ENCODE peak calls at places on chromosomes 3 and 15, in six cellular contexts. C is heart left ventricle, X is glutamatergic neuron, O is pancreas, E is A549, J is mammary epithelial cell. D is an unnamed sample.

GRCh38 chr3:182621435-182622240 is 171.7 kb upstream of the ATP11B start:
- DNase-seq in C (no peak), O (no peak), E (no peak), J (no peak), X (no peak), D (peak)

GRCh38 chr15:88166330-88166993 is 90.1 kb downstream of the NTRK3 start:
- DNase-seq in E (no peak), C (no peak), X (no peak), J (no peak), O (no peak), D (peak)

GRCh38 chr3:134211797-134212196 is 38.9 kb downstream of the RYK start:
- DNase-seq in O (no peak), C (peak), J (peak), E (peak), X (peak), D (peak)

GRCh38 chr3:32077260-32078084 is 28.9 kb upstream of the GPD1L start:
- DNase-seq in E (no peak), O (no peak), C (no peak), J (no peak), X (no peak), D (no peak)

GRCh38 chr3:116413319-116413718 is 32.0 kb downstream of the LSAMP start:
- DNase-seq in C (no peak), J (no peak), O (no peak), E (no peak), X (no peak), D (no peak)

GRCh38 chr15:67096536-67097294 is 31.3 kb downstream of the SMAD3 start:
- DNase-seq in C (no peak), J (peak), X (no peak), E (no peak), O (no peak), D (no peak)

GRCh38 chr3:53375019-53375418 is 27.7 kb upstream of the DCP1A start:
- DNase-seq in J (peak), O (peak), C (peak), E (peak), X (peak), D (peak)

GRCh38 chr3:22474706-22475470 is 723.9 kb upstream of the ZNF385D start:
- DNase-seq in X (no peak), O (no peak), E (no peak), J (peak), C (no peak), D (peak)

GRCh38 chr3:11509175-11510000 is 134.3 kb downstream of the VGLL4 start:
- DNase-seq in X (peak), C (peak), O (peak), E (peak), J (no peak), D (peak)

GRCh38 chr3:148847351-148847750 is 17.7 kb upstream of the CPA3 start:
- DNase-seq in O (no peak), C (no peak), X (no peak), E (no peak), J (no peak), D (no peak)

GRCh38 chr3:196991581-196992460 is 23.2 kb upstream of the PIGZ start:
- DNase-seq in O (no peak), E (no peak), X (no peak), C (no peak), J (no peak), D (no peak)
- TF ChIP-seq CTCF in O (no peak), E (no peak), X (no peak), C (no peak), J (no peak), D (no peak)

GRCh38 chr15:33608714-33609113 is 297.9 kb downstream of the RYR3 start:
- DNase-seq in E (peak), J (no peak), C (no peak), X (no peak), O (no peak), D (no peak)
- TF ChIP-seq CTCF in E (peak), J (peak), C (no peak), X (no peak), O (no peak), D (no peak)

DNA sequence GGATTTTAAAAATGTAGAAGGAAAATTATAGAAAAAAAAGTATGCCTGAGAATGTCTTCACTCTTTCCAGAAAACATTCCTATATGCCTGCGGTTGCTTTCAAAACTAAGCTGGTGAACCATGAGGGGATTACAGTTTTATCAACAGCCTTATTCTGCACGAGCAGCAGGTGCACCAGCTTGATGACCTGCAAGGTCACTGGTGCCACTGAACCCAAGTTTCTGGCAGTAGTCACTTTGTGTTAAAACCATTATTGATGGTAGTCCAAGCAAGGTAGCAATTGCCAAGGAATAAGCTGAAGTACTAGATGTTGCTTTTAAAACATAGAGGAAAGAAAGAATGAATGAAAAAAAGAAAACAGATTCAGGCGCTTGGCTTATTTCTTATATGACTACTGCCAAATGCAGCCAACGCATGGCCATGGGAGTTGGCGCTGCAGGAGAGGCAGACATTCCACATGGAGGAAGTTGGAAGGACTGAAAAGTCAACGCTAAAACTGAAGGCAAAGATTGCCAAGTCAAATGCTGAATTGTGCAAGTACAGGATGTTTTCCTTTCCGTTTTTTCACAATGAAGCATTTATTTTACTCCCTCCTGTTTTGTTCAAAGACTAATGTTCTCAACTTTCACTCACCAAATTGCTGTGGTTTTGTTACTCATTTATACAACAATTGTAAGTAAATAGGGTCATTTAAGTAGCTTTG is 601.5 kb downstream of the CADM2 start:
- DNase-seq in E (no peak), C (no peak), X (no peak), O (no peak), J (no peak), D (peak)
- TF ChIP-seq CTCF in E (no peak), C (no peak), X (no peak), O (no peak), J (no peak), D (no peak)

DNA sequence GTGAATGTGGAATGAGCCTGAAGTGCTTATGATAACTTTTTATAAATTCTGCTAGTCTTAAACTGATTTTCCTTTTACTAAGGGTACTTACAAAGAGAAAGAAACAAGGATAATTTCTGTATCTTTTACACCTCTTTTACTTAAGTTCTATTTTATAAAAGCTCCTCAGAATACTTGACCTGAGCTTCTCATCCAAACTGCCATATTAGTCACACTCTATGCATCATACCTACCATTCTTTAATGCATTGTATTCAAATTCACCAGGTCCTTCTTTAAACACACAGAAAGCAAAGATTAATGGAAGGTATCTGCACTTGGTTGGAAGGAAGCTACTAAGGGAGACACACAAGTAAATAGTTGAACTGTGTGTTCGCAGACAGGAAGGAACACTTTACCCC is 1.6 kb upstream of the TOPAZ1 start:
- DNase-seq in E (no peak), O (no peak), J (peak), X (no peak), C (no peak), D (no peak)
- TF ChIP-seq CTCF in E (no peak), O (no peak), J (no peak), X (no peak), C (no peak), D (no peak)

DNA sequence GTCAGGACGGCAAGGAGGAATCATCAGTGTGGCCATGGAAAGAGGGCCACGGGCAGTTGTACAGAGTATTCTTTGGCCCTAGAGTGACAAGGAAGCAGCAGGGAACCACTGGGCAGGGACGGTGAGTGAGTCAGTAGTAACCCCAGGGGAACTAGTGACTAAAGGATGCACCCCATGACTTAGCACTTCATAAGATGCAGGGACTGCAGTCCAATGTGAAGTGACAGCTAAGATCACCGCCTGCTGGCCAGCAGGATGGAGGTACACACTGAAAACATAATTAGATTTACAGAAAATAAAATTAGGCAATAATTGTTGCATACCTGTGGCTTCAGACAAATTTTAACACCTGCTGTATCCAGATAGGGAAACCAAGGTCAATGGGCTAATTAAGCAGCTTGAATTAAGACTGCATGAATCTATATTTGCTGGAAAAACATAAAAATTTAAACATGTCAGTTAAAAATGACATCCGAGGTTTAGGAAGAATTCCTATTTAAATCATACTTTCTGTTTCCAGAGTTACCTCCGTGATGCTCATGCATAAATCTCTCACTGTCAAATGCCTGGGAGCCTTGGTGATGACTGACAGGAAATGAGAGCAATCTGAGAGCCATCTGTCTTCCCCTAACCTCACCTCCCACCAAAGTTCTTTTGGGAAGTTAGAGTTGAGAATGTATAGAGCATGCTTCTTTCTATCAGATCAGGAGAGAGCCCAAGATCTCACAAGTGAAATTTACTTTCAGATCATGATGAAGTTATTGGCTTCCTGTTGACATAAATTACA is 56.5 kb downstream of the DCLK3 start:
- DNase-seq in E (peak), X (no peak), O (no peak), J (peak), C (no peak), D (peak)
- TF ChIP-seq CTCF in E (peak), X (peak), O (no peak), J (peak), C (peak), D (no peak)

GRCh38 chr3:43838009-43838758 is 147.4 kb downstream of the ABHD5 start:
- DNase-seq in O (no peak), J (no peak), C (no peak), X (no peak), E (no peak), D (no peak)

DNA sequence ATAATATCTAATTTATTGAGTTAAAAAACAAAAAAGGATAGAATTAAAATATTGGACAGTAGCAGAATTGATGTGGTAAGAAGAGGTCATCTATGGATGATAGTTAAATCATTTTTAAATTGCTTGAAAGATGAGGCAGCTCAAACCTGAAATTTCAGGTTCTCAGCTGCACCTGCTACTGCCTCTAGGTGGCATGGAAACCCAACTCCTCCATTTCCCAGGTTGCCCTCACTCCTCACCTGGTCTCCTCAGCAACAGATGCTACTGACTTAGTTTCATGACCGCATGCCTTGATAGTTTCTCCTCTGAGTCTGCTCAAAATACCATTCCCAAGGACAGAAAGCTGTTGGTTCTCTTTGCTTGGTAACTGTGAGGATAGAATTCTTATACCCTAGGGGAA is 148.1 kb downstream of the ABHD5 start:
- DNase-seq in O (no peak), E (peak), X (no peak), J (peak), C (no peak), D (no peak)
- TF ChIP-seq CTCF in O (no peak), E (no peak), X (no peak), J (peak), C (no peak), D (peak)

DNA sequence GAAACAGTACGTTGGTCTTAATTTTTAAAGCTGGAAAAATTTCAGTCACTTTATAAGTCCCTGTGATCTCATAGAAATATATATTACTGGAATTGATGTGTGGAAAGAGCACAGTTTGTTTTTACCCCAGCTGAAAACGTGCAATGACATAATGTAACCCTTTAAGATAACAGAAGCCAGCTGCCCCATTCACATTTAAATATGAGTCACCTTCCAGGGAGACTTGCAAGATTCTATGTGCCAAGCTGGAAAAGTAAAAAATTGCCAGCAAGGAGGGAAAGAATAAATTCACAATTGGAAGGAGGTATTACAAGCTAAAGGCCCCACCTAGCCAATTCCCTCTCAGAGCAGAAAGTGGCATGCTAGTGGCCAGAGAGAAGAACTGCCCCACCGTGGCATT is 50.2 kb downstream of the SAMMSON start:
- DNase-seq in J (no peak), C (no peak), O (no peak), X (no peak), E (no peak), D (no peak)
- TF ChIP-seq CTCF in J (no peak), C (no peak), O (no peak), X (no peak), E (no peak), D (no peak)

GRCh38 chr15:38072507-38073277 is 138.3 kb downstream of the TMCO5A start:
- DNase-seq in X (peak), E (peak), C (peak), O (peak), J (peak), D (peak)
- TF ChIP-seq CTCF in X (no peak), E (peak), C (peak), O (no peak), J (no peak), D (no peak)

DNA sequence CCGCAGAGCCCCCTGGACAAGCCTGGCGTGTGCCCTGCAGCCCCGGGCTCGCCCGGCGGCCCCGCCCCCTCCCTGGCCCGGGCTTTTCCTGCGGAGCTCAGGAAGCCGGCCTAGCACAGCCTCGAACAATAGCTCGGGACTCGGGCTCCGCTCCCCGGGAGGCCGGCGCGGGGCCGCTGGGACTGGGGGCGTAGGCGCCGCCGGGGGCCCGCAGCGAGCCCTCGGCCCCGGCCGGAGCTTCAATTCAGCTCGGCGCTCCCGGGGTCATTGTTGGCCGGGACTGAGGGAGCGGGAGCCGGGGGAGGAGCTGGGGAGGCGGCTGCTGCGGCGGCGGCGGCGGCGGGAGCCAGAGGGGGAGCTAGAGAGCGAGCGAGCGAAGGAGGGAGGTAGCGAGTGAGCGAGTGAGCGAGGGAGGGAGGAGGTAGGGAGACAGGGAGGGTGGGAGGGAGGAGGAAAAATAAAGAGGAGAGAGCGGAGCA is 41.0 kb upstream of the ROPN1 start:
- DNase-seq in X (peak), O (peak), J (peak), E (peak), C (peak), D (peak)
- TF ChIP-seq CTCF in X (peak), O (peak), J (peak), E (peak), C (peak), D (peak)

DNA sequence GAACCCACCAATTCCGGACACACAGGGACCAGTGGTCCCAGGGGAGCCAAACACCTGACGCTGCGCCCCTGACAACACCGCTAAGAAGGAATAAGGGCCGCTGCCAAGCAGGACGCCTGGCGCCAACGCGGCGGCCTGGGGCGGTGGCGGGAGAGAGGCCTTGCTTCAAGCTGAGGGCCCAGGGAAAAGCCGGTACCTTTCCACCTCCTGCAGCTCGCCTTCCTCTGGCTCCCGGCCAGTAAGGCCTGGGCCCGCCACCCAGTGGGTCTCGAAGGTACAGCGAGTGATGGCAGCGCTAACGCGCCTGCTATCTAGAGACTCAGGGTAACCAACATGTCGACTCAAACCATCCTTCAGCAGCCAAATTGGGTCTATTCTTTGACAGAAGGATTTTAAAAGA is 1074.1 kb downstream of the SI start:
- DNase-seq in E (no peak), O (no peak), C (no peak), X (peak), J (no peak), D (no peak)
- TF ChIP-seq CTCF in E (no peak), O (no peak), C (no peak), X (no peak), J (no peak), D (no peak)

D was measured in Calu3.